ENCODE peak calls at places on chromosomes 5 and 9, in five cellular contexts. C, N, W, D and T are unnamed samples.

GRCh38 chr9:107613314-107613713 is 123.7 kb upstream of the KLF4 start:
- DNase-seq in C (no peak), N (no peak), W (no peak), D (no peak), T (no peak)

GRCh38 chr9:76414656-76415055 is 20.4 kb upstream of the RFK start:
- DNase-seq in C (no peak), N (no peak), W (peak), D (no peak), T (no peak)

GRCh38 chr5:1515311-1515920 is 8.3 kb downstream of the LPCAT1 start:
- DNase-seq in C (no peak), N (no peak), W (no peak), D (no peak), T (no peak)

GRCh38 chr9:81455826-81456225 is 233.5 kb downstream of the TLE1 start:
- DNase-seq in C (no peak), N (no peak), W (no peak), D (no peak), T (no peak)

GRCh38 chr9:86600977-86601376 is 246.8 kb upstream of the TUT7 start:
- DNase-seq in C (no peak), N (no peak), W (no peak), D (no peak), T (no peak)

GRCh38 chr5:132751444-132751843 is 4.2 kb downstream of the CCNI2 start:
- DNase-seq in C (no peak), N (no peak), W (peak), D (no peak), T (no peak)

GRCh38 chr5:143801251-143801650 is 10.7 kb upstream of the HMHB1 start:
- DNase-seq in C (no peak), N (no peak), W (no peak), D (no peak), T (no peak)

GRCh38 chr5:149611327-149611726 is 30.0 kb downstream of the ARHGEF37 start:
- DNase-seq in C (no peak), N (peak), W (peak), D (no peak), T (no peak)

GRCh38 chr5:120901199-120901598 is 437.1 kb downstream of the PRR16 start:
- DNase-seq in C (no peak), N (no peak), W (no peak), D (no peak), T (no peak)

GRCh38 chr5:1380011-1380817 is 35.3 kb upstream of the CLPTM1L start:
- DNase-seq in C (peak), N (peak), W (peak), D (peak), T (peak)

GRCh38 chr5:51632027-51632426 is 248.8 kb downstream of the ISL1 start:
- DNase-seq in C (no peak), N (no peak), W (no peak), D (no peak), T (no peak)

GRCh38 chr5:69206528-69207190 is 17.3 kb downstream of the CENPH start:
- DNase-seq in C (no peak), N (peak), W (peak), D (peak), T (no peak)

GRCh38 chr9:90827181-90827866 is 25.7 kb downstream of the SYK start:
- DNase-seq in C (no peak), N (no peak), W (no peak), D (no peak), T (no peak)

GRCh38 chr5:179926657-179927056 is 19.0 kb upstream of the TBC1D9B start:
- DNase-seq in C (no peak), N (no peak), W (no peak), D (no peak), T (no peak)

GRCh38 chr5:39547548-39548154 is 122.9 kb upstream of the DAB2 start:
- DNase-seq in C (peak), N (peak), W (peak), D (peak), T (peak)

GRCh38 chr5:71839049-71839834 is 120.2 kb downstream of the CARTPT start:
- DNase-seq in C (no peak), N (no peak), W (no peak), D (no peak), T (no peak)

GRCh38 chr9:117097761-117098160 is 317.1 kb downstream of the ASTN2 start:
- DNase-seq in C (no peak), N (no peak), W (no peak), D (no peak), T (no peak)

GRCh38 chr5:143699121-143699520 is 112.8 kb upstream of the HMHB1 start:
- DNase-seq in C (no peak), N (no peak), W (no peak), D (no peak), T (no peak)

GRCh38 chr9:134475051-134475790 is 149.0 kb downstream of the RXRA start:
- DNase-seq in C (no peak), N (no peak), W (peak), D (peak), T (no peak)

GRCh38 chr5:126851441-126852103 is 74.6 kb downstream of the LMNB1 start:
- DNase-seq in C (no peak), N (no peak), W (no peak), D (no peak), T (no peak)

GRCh38 chr5:132746592-132747063 is 598 bp upstream of the CCNI2 start:
- DNase-seq in C (no peak), N (no peak), W (no peak), D (peak), T (no peak)

GRCh38 chr9:108569624-108570023 is 286.2 kb downstream of the ACTL7B start:
- DNase-seq in C (no peak), N (no peak), W (peak), D (peak), T (peak)

GRCh38 chr9:21252727-21253547 is 13.1 kb upstream of the IFNA14 start:
- DNase-seq in C (peak), N (peak), W (peak), D (peak), T (no peak)

GRCh38 chr5:73812962-73813588 is 187.1 kb downstream of the ARHGEF28 start:
- DNase-seq in C (no peak), N (peak), W (no peak), D (peak), T (no peak)

GRCh38 chr9:9299134-9299533 is 1313.7 kb downstream of the PTPRD start:
- DNase-seq in C (no peak), N (no peak), W (no peak), D (no peak), T (no peak)

GRCh38 chr5:50751064-50751657 is 84.7 kb downstream of the PARP8 start:
- DNase-seq in C (peak), N (peak), W (peak), D (peak), T (peak)

GRCh38 chr5:6328173-6328572 is 50.2 kb downstream of the MED10 start:
- DNase-seq in C (peak), N (peak), W (peak), D (peak), T (peak)

GRCh38 chr9:120926397-120926928 is at the start of gene TRAF1:
- DNase-seq in C (no peak), N (no peak), W (peak), D (peak), T (no peak)

GRCh38 chr5:148541054-148541835 is 113.1 kb downstream of the HTR4 start:
- DNase-seq in C (no peak), N (no peak), W (no peak), D (no peak), T (no peak)

GRCh38 chr5:74865293-74865798 is 841 bp downstream of the FAM169A start:
- DNase-seq in C (peak), N (no peak), W (no peak), D (no peak), T (no peak)

GRCh38 chr9:130930132-130930803 is 8.8 kb downstream of the FIBCD1 start:
- DNase-seq in C (no peak), N (no peak), W (no peak), D (no peak), T (no peak)

GRCh38 chr5:87410941-87411340 is 1.8 kb downstream of the CCNH start:
- DNase-seq in C (no peak), N (no peak), W (peak), D (no peak), T (no peak)

GRCh38 chr9:105877719-105878118 is 183.4 kb downstream of the TMEM38B start:
- DNase-seq in C (no peak), N (no peak), W (no peak), D (no peak), T (no peak)

GRCh38 chr5:169302491-169303118 is 1.7 kb upstream of the SLIT3 start:
- DNase-seq in C (peak), N (peak), W (peak), D (peak), T (peak)

GRCh38 chr9:113652355-113653152 is 189.0 kb downstream of the RGS3 start:
- DNase-seq in C (no peak), N (peak), W (no peak), D (no peak), T (no peak)

GRCh38 chr5:31066655-31067328 is 126.7 kb upstream of the CDH6 start:
- DNase-seq in C (no peak), N (no peak), W (peak), D (no peak), T (no peak)

GRCh38 chr9:92385953-92386352 is 18.4 kb downstream of the OGN start:
- DNase-seq in C (no peak), N (no peak), W (peak), D (no peak), T (no peak)

GRCh38 chr9:92384373-92384772 is 20.0 kb downstream of the OGN start:
- DNase-seq in C (no peak), N (no peak), W (peak), D (no peak), T (no peak)

GRCh38 chr9:92385001-92385400 is 19.4 kb downstream of the OGN start:
- DNase-seq in C (no peak), N (no peak), W (no peak), D (no peak), T (no peak)

GRCh38 chr9:92381780-92382179 is 22.6 kb downstream of the OGN start:
- DNase-seq in C (no peak), N (no peak), W (no peak), D (no peak), T (no peak)

DNA sequence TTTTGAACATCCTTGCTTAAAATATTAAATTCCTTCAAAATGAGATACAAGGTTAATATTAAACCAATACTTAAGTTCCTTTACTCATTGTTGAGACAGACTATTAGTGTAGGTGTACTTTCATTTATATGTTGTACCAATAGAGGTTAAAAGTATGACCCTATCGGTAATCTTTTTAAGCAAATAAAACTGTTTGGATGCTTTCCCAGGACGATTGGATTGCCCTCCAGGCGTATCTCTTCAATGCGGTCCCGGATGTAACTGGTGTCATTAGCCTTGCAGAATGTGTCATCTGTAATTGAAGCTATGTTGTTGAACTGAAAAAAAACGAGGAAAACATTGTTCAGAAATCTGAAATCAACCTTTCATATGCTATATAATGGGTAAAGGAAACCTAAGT is 18.9 kb downstream of the OGN start:
- DNase-seq in C (no peak), N (no peak), W (no peak), D (no peak), T (no peak)
- TF ChIP-seq BHLHE40 in C (no peak), N (no peak), W (no peak), D (no peak), T (no peak)

GRCh38 chr9:136057236-136058151 is 37.6 kb downstream of the NACC2 start:
- DNase-seq in C (no peak), N (no peak), W (no peak), D (no peak), T (no peak)
- TF ChIP-seq BHLHE40 in C (no peak), N (no peak), W (no peak), D (no peak), T (no peak)

DNA sequence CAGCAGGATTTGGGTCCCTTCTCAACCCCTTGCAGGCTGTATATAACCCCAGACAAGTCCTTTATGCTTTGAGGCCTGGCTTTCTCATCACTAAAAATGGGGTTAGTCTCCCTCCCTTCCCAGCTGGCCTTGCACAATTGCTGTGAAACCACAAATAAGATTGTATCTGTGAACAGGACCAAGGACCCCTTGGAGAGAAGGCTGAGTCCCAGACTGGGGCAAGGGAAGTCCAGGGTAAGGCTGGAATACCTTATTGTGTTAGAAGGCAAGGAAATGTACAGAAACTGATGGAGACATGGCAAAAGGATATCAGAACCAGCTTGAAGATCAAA is 11.4 kb downstream of the MACROH2A1 start:
- DNase-seq in C (no peak), N (no peak), W (no peak), D (no peak), T (no peak)
- TF ChIP-seq BHLHE40 in C (no peak), N (no peak), W (no peak), D (no peak), T (no peak)

GRCh38 chr9:136361047-136361756 is 2.3 kb downstream of the DNLZ start:
- DNase-seq in C (no peak), N (no peak), W (peak), D (no peak), T (no peak)
- TF ChIP-seq BHLHE40 in C (no peak), N (no peak), W (peak), D (no peak), T (no peak)

GRCh38 chr5:176359658-176360057 is 1.9 kb downstream of the KIAA1191 start:
- DNase-seq in C (no peak), N (no peak), W (peak), D (no peak), T (no peak)
- TF ChIP-seq BHLHE40 in C (no peak), N (no peak), W (no peak), D (no peak), T (no peak)

GRCh38 chr5:157914389-157914788 is 55.4 kb upstream of the CLINT1 start:
- DNase-seq in C (no peak), N (no peak), W (no peak), D (no peak), T (no peak)

GRCh38 chr5:157913575-157913974 is 54.6 kb upstream of the CLINT1 start:
- DNase-seq in C (no peak), N (no peak), W (no peak), D (no peak), T (no peak)

GRCh38 chr5:157915638-157916037 is 56.7 kb upstream of the CLINT1 start:
- DNase-seq in C (no peak), N (peak), W (peak), D (peak), T (no peak)

GRCh38 chr5:157911568-157911967 is 52.6 kb upstream of the CLINT1 start:
- DNase-seq in C (no peak), N (no peak), W (no peak), D (no peak), T (no peak)

DNA sequence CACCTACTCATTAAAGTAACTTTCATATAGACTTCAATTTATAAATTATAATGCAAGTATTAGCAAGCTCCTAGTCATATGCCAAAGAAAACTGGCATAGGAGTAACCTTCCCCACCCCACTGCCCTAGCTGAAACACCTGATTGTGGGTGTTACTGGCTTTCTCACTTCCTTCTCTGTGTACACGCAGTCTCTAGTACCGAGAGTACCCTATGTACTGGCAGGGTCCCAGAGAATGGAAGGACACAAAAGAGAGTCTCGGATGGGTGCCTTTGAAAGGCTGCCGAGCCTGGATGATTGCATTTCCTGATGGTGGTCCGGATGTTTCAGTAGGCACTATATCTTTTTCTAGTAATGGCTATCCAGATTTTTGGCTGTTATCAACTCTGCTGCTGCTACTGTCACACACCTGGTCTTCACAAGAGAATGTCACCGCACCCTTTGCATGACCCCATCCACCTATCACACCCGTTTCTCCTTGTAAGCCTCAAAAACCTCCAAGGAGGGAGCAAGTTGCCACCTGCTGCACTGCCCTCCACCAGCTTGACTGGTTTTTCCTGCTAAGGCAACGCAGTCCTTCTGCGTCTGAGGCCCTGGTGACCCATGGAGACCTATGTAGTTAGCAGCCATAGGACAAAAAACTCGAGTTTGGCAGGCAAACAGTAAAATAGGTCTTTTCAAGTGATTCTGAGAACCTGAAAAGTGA is 53.8 kb upstream of the CLINT1 start:
- DNase-seq in C (no peak), N (no peak), W (no peak), D (no peak), T (no peak)
- TF ChIP-seq BHLHE40 in C (no peak), N (no peak), W (no peak), D (no peak), T (no peak)

GRCh38 chr9:65430221-65430620 is 145.2 kb upstream of the FOXD4L5 start:
- DNase-seq in C (no peak), N (no peak), W (no peak), D (no peak), T (no peak)

GRCh38 chr9:65432051-65432450 is 147.0 kb upstream of the FOXD4L5 start:
- DNase-seq in C (no peak), N (no peak), W (no peak), D (no peak), T (no peak)

GRCh38 chr9:65420771-65421170 is 135.8 kb upstream of the FOXD4L5 start:
- DNase-seq in C (no peak), N (no peak), W (no peak), D (no peak), T (no peak)

DNA sequence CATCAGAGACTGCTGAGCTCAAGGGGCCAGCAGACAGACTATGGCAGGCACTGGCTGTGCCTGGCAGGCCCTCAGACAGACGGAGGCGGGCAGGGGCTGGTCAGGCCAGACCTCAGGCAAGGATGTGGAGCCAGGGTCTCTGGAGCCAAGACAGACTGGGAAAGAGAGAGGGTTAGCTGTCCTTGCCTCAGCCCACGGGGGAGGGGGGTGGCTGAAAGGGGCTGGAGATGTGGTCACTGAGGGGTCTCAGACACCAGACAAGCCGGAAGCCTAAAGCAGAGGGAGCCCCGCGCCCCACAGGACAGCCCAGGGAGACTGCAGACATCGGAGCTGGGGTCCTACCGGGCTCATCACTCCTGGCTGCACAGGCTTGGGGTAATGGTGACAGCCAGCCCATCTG is 141.2 kb upstream of the FOXD4L5 start:
- DNase-seq in C (no peak), N (no peak), W (no peak), D (no peak), T (no peak)
- TF ChIP-seq BHLHE40 in C (no peak), N (no peak), W (no peak), D (no peak), T (no peak)

GRCh38 chr5:131630208-131630962 is 4.6 kb downstream of the RAPGEF6 start:
- DNase-seq in C (no peak), N (peak), W (no peak), D (no peak), T (peak)
- TF ChIP-seq BHLHE40 in C (no peak), N (no peak), W (no peak), D (no peak), T (peak)

GRCh38 chr5:102527547-102527946 is 28.7 kb upstream of the SLCO6A1 start:
- DNase-seq in C (no peak), N (no peak), W (no peak), D (no peak), T (no peak)

GRCh38 chr5:102531506-102531905 is 32.7 kb upstream of the SLCO6A1 start:
- DNase-seq in C (no peak), N (peak), W (no peak), D (no peak), T (no peak)

GRCh38 chr5:102532126-102532525 is 33.3 kb upstream of the SLCO6A1 start:
- DNase-seq in C (no peak), N (no peak), W (no peak), D (no peak), T (no peak)

GRCh38 chr5:102523541-102524175 is 24.9 kb upstream of the SLCO6A1 start:
- DNase-seq in C (no peak), N (no peak), W (no peak), D (no peak), T (no peak)

DNA sequence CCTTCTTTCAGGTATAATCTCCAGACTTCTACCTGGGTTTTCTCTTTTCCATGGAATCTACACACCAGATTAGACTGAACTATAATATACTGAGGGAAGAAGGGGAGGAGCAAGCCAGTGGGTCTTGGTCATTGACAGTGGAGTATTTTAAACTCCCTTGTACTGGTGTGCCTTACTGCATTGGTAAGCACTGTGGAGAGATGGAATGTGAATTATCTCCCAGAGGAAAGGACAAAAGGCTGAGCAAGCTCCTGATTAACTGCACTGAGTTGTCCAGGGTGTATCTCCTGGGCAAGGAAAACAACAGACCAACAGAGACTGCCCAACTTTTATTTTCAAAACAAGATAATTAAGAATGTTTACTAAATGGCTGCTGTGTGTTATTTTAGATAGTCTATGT is 29.8 kb upstream of the SLCO6A1 start:
- DNase-seq in C (no peak), N (no peak), W (no peak), D (no peak), T (no peak)
- TF ChIP-seq BHLHE40 in C (no peak), N (no peak), W (no peak), D (no peak), T (no peak)